ENCODE peak calls at places on chromosomes 11 and 22, in seven cellular contexts. F is GM12891; S is T47D; A is uterus; H is stimulated activated CD8-positive, alpha-beta memory T cell treated with anti-CD3 and anti-CD28 coated beads, Interleukin-7, amount 100 ng/mL, for 1 hour; B is astrocyte of the spinal cord; R is HEK293T. E is an unnamed sample.
A peak's percentile ranks its signal among the peaks of the same experiment; 100 is the strongest.

GRCh38 chr11:75656044-75656726 is 12.7 kb downstream of the MAP6 start:
- DNase-seq in F (no peak), S (no peak), A (no peak), H (no peak), B (no peak), R (no peak), E (peak; percentile 46)

GRCh38 chr11:3227568-3228444 is 4.4 kb downstream of the MRGPRE start:
- DNase-seq in F (no peak), S (no peak), A (no peak), H (no peak), B (no peak), R (no peak), E (no peak)

GRCh38 chr11:100735949-100736675 is 49.0 kb downstream of the ARHGAP42 start:
- DNase-seq in F (no peak), S (no peak), A (no peak), H (no peak), B (no peak), R (no peak), E (no peak)

GRCh38 chr22:26660961-26661578 is 3.7 kb downstream of the MIAT start:
- DNase-seq in F (no peak), S (no peak), A (no peak), H (no peak), B (no peak), R (no peak), E (no peak)

GRCh38 chr11:26827567-26828037 is 105.7 kb upstream of the SLC5A12 start:
- DNase-seq in F (no peak), S (peak; percentile 41), A (no peak), H (no peak), B (no peak), R (no peak), E (no peak)

GRCh38 chr11:125082611-125083311 is 19.7 kb downstream of the SLC37A2 start:
- DNase-seq in F (no peak), S (peak; percentile 53), A (no peak), H (no peak), B (peak; percentile 85), R (no peak), E (no peak)

GRCh38 chr11:13160745-13161144 is 116.8 kb upstream of the BMAL1 start:
- DNase-seq in F (no peak), S (no peak), A (no peak), H (no peak), B (no peak), R (no peak), E (no peak)

GRCh38 chr11:12075291-12075690 is 35.1 kb upstream of the MICAL2 start:
- DNase-seq in F (no peak), S (no peak), A (no peak), H (no peak), B (no peak), R (no peak), E (no peak)

GRCh38 chr11:130070109-130070828 is 575 bp downstream of the APLP2 start:
- DNase-seq in F (peak; percentile 38), S (peak; percentile 75), A (peak; percentile 40), H (peak; percentile 16), B (peak; percentile 28), R (peak; percentile 21), E (no peak)

GRCh38 chr22:44567846-44568493 is 69.9 kb upstream of the RTL6 start:
- DNase-seq in F (no peak), S (peak; percentile 50), A (no peak), H (peak; percentile 19), B (peak; percentile 27), R (no peak), E (peak; percentile 2)

GRCh38 chr11:76208438-76208828 is 2.1 kb upstream of the WNT11 start:
- DNase-seq in F (no peak), S (no peak), A (peak; percentile 35), H (no peak), B (no peak), R (no peak), E (no peak)

GRCh38 chr11:13277719-13278619 is at the start of gene BMAL1:
- DNase-seq in F (peak; percentile 38), S (peak; percentile 48), A (peak; percentile 44), H (peak; percentile 13), B (peak; percentile 10), R (no peak), E (peak; percentile 12)

GRCh38 chr11:35144103-35144741 is 5.3 kb downstream of the CD44 start:
- DNase-seq in F (no peak), S (peak; percentile 56), A (no peak), H (no peak), B (peak; percentile 81), R (no peak), E (no peak)

GRCh38 chr11:62555464-62556092 is 9.0 kb upstream of the AHNAK start:
- DNase-seq in F (no peak), S (peak; percentile 26), A (no peak), H (no peak), B (no peak), R (no peak), E (no peak)

GRCh38 chr11:104926771-104927470 is 28.7 kb upstream of the CASP12 start:
- DNase-seq in F (no peak), S (no peak), A (no peak), H (no peak), B (no peak), R (no peak), E (no peak)

GRCh38 chr11:112525270-112525669 is 264.6 kb upstream of the PLET1 start:
- DNase-seq in F (no peak), S (no peak), A (no peak), H (no peak), B (peak; percentile 42), R (no peak), E (peak; percentile 20)

E was measured in pons.